ENCODE peak calls at places on chromosomes 1 and 21, in six cellular contexts. O is left cardiac atrium, Q is Peyer's patch, M is iPS-NIHi11, D is ELR, T is GM20000. A is an unnamed sample.

GRCh38 chr1:115336741-115337140 is 1.3 kb downstream of the NGF start:
- DNase-seq in O (no peak), Q (no peak), M (no peak), D (no peak), T (no peak), A (no peak)

GRCh38 chr1:56803561-56804156 is 15.5 kb downstream of the FYB2 start:
- DNase-seq in O (no peak), Q (peak), M (peak), D (peak), T (peak), A (peak)

GRCh38 chr1:34858901-34859441 is 578 bp downstream of the SMIM12 start:
- DNase-seq in O (peak), Q (peak), M (no peak), D (peak), T (no peak), A (peak)

GRCh38 chr1:223243441-223244050 is 100.5 kb upstream of the TLR5 start:
- DNase-seq in O (no peak), Q (no peak), M (no peak), D (no peak), T (no peak), A (no peak)

GRCh38 chr21:15631342-15631741 is 98.4 kb upstream of the USP25 start:
- DNase-seq in O (no peak), Q (no peak), M (no peak), D (peak), T (no peak), A (no peak)

GRCh38 chr1:157040802-157041201 is 4.7 kb downstream of the ARHGEF11 start:
- DNase-seq in O (no peak), Q (no peak), M (no peak), D (peak), T (no peak), A (no peak)

GRCh38 chr1:48292706-48293105 is 70.2 kb downstream of the SLC5A9 start:
- DNase-seq in O (no peak), Q (no peak), M (no peak), D (no peak), T (no peak), A (no peak)

GRCh38 chr1:8351693-8352470 is 34.0 kb downstream of the SLC45A1 start:
- DNase-seq in O (no peak), Q (no peak), M (peak), D (peak), T (no peak), A (peak)

GRCh38 chr1:158022554-158023278 is 29.3 kb downstream of the KIRREL1 start:
- DNase-seq in O (no peak), Q (no peak), M (no peak), D (no peak), T (no peak), A (no peak)

GRCh38 chr1:224488806-224489584 is 54.4 kb upstream of the WDR26 start:
- DNase-seq in O (no peak), Q (no peak), M (no peak), D (peak), T (no peak), A (no peak)

A was measured in H7.